ENCODE peak calls at places on chromosomes 12 and 14, in four cellular contexts. C, K, R and U are unnamed samples.

GRCh38 chr12:10151621-10152020 is 20.3 kb downstream of the OLR1 start:
- DNase-seq in R (no peak), K (no peak), C (no peak), U (no peak)

GRCh38 chr12:13234045-13234641 is 37.6 kb downstream of the EMP1 start:
- DNase-seq in R (peak), C (peak), K (no peak), U (peak)

GRCh38 chr12:10098762-10099161 is at the start of gene CLEC1A:
- DNase-seq in R (peak), K (no peak), C (peak), U (no peak)

GRCh38 chr12:40219760-40220159 is 5.0 kb upstream of the LRRK2 start:
- DNase-seq in C (no peak), R (no peak), K (no peak), U (no peak)

GRCh38 chr12:89702503-89702902 is 6.1 kb downstream of the ATP2B1 start:
- DNase-seq in K (no peak), C (no peak), R (no peak), U (no peak)

GRCh38 chr12:103962493-103962892 is 3.2 kb upstream of the TDG start:
- DNase-seq in R (no peak), C (no peak), K (no peak), U (no peak)

GRCh38 chr12:19778111-19778688 is 338.9 kb downstream of the AEBP2 start:
- DNase-seq in R (peak), C (no peak), K (no peak), U (no peak)

GRCh38 chr14:22900088-22900799 is 17.2 kb downstream of the REM2 start:
- DNase-seq in C (peak), K (no peak), R (peak), U (no peak)

GRCh38 chr14:95439881-95440280 is 76.6 kb downstream of the SYNE3 start:
- DNase-seq in K (no peak), R (no peak), C (no peak), U (no peak)

DNA sequence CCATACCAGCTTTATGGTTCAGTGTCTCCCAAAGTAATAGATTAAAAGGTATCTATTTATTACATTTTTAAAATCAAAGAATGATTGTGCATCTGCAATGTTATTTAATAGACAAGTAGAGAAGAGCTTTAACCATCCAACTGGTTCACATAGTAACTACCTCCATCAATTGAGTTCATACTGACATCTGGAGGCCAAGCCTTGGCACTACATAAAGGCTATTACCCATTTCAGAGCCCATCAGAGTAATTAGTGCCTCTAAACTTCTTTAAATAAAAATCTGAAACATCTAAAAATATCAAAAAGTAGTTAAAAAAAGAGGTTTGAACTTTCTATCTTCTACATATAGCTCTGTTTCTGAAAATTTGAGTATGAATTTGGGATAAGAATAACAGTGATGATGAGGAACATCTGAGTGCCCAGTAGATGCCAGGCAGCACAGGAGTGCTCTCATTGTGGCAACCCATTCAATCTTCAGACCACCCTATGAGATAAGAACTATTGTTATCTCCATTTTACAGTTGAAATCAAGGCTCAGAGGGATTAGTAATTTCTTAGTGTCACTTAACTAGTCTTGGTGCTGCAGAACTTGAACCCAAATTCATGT is 132.9 kb upstream of the DAAM1 start:
- DNase-seq in R (peak), C (peak), K (peak), U (no peak)
- TF ChIP-seq CTCF in R (peak), C (peak), K (peak), U (peak)

DNA sequence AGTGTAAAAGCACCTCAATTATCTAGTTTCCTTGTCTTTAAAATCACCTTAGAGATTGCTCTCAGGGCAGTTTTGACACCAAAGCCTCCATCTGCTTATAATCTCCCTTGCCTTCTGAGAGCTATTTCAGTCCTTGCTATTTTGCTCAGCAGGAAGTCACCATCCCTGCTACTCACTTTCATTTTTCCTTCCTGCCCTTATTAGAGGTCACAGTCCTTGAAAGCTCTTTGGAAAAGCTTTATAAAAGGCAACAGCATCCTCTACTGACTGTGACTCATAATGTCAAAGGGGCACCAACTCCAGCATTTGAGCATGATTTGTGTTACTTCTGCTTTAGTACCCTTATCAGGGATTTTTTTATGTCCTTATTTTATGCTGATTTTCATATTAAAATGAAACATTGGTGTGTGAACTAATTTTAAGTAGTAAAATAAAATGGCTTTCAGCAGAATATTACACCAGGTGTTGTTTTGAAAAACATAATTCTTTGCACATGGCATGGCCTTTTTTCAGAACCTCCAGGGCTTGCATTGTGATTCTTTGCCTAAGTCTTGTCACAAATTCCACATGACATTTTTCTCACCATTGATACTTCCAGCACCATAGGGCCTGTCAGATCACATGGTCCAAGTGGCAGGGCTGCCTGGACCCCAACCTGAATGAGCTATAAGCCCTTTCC is 213.0 kb downstream of the ADAMTS20 start:
- DNase-seq in K (no peak), R (peak), C (peak), U (no peak)
- TF ChIP-seq CTCF in K (no peak), R (peak), C (peak), U (no peak)

GRCh38 chr12:58801986-58802385 is 118.3 kb downstream of the LRIG3 start:
- DNase-seq in K (no peak), C (no peak), R (no peak), U (no peak)

GRCh38 chr12:58803893-58804292 is 116.4 kb downstream of the LRIG3 start:
- DNase-seq in R (peak), C (no peak), K (no peak), U (no peak)

GRCh38 chr12:58809064-58809607 is 111.2 kb downstream of the LRIG3 start:
- DNase-seq in R (peak), C (no peak), K (no peak), U (no peak)

DNA sequence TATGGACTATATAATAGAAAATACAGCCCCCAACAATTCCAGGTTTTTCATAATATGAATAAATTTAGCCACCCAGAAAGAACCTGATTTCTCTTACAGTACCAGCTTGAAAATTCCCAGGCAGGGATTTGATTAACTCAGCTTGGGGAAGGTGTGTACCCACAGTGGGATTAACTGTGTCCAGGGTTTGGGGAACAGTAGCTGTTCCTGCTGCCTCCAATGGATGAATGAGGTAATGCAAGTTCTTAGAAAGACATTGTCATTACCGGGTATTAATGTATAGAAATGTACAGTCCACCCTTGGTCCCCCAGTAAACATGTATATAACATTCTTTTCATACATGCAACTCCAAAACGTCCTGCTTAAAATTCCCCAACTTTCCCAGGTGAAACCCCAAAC is 115.6 kb downstream of the LRIG3 start:
- DNase-seq in R (no peak), C (no peak), K (no peak), U (no peak)
- TF ChIP-seq CTCF in R (peak), C (peak), K (peak), U (peak)

DNA sequence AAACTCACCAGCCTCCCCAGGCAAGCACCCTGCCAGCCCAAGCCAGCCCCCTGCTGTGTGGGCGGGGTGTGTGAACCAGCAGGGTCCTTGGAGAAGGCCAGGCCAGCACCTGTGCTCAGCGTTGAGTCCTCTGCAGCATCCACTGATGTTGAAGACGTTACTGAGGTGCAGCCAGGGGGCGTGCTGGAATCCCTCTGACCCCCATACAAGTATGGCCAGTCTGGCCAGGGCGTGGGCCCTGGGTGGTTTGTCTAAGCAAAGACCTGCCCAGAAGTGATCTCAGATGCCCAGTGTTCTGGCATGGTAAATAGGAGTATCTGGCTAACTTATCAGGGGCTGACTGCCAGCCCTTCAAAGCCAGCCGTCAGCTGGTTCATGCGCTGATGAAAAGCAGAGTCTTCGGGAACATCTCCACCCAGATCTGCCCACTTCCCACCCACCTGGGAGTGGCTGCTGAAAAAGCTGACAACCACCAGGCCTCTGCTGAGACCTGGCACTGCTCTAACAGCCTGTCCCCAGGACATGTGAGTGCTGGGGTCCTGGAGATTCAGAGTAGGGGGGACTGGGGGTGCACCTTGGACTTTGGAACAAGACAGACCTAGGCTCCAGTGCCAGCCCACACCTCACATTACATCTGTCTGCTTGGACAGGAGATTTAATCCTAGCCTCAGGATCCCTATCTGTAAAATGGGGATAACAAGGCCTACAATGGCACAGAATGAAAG is 41.1 kb downstream of the ACTN1 start:
- DNase-seq in K (peak), R (peak), C (peak), U (no peak)
- TF ChIP-seq CTCF in K (no peak), R (peak), C (peak), U (no peak)

GRCh38 chr12:123617144-123617543 is 15.2 kb downstream of the DDX55 start:
- DNase-seq in C (no peak), K (no peak), R (no peak), U (no peak)

GRCh38 chr12:123617580-123617979 is 15.7 kb downstream of the DDX55 start:
- DNase-seq in K (no peak), R (no peak), C (no peak), U (no peak)

GRCh38 chr12:123621619-123622530 is 11.6 kb downstream of the EIF2B1 start:
- DNase-seq in R (no peak), C (no peak), K (no peak), U (no peak)

GRCh38 chr12:123621101-123621500 is 12.4 kb downstream of the EIF2B1 start:
- DNase-seq in K (no peak), C (no peak), R (no peak), U (no peak)
- TF ChIP-seq CTCF in K (no peak), C (no peak), R (no peak), U (no peak)

DNA sequence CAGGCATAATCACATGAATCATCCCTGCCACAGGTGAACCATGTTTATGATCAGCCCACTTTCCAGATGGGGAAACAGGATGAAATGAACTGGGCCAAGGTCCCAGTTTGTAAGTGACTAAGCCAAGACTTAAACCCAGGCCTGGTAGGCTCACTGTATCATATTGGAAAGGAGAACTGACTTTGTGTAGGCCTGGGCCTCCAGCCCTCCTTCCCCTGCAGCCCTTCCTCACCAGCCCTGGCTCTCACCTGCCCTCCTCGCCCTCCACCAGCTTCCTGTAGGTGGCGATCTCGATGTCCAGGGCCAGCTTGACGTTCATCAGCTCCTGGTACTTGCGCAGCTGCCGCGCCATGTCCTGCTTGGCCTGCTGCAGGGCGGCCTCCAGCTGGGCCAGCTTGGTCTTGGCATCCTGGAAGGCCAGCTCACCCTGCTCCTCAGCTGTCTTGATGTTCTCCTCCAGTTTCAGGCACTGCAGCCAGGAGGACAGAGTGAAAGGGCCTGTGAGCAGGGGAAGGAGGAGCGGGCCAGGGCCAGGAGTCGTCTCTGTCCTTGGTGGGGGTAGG is 19.8 kb downstream of the KRT80 start:
- DNase-seq in K (peak), R (no peak), C (no peak), U (peak)
- TF ChIP-seq CTCF in K (peak), R (peak), C (peak), U (peak)

DNA sequence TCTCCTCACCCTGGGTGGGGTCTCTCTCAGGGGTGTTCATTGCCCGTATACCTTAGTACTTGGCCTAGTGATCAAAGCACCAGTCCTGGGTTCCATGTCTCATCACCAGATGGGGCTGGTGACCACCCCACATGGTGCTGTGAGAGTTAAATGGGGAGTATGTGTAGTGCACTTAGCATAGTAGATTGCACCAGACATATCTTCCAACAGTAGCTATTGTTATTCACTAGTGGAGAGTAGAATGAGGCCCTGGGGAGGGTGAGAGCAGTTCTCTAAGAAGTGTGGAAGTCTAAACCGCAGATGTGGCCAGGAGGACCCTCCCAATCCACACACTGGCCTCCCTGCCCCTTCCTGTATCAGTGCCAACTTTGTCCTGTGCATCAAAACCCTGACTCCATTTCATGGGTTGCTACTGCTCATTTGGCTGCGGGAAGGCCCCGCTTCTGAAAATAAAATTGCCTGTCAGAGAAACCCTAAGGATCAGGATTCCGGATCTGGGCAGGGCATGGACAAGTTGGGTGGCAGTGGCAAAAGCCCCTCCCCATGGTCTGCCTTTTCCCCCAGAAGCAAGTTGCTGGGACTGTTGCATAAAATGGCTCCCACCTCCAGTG is 4.4 kb downstream of the CD9 start:
- DNase-seq in R (no peak), K (no peak), C (no peak), U (no peak)
- TF ChIP-seq CTCF in R (no peak), K (no peak), C (no peak), U (no peak)

GRCh38 chr12:52398176-52398575 is 8.0 kb downstream of the KRT82 start:
- DNase-seq in K (no peak), C (no peak), R (no peak), U (no peak)
- TF ChIP-seq CTCF in K (no peak), C (no peak), R (no peak), U (no peak)